ENCODE peak calls at places on chromosome 18, in ten cellular contexts. J is HepG2, Z is neural progenitor cell, P is cardiac muscle cell, C is thoracic aorta, V is mammary epithelial cell, O is neuronal stem cell, M is GM23248, I is transverse colon, Q is PC-9. G is an unnamed sample. For H3K9me3, the result is how much of the 10 kb centered on the place peaks cover.

GRCh38 chr18:28725876-28726275 is 548.9 kb upstream of the CDH2 start:
- DNase-seq in J (no peak), Z (no peak), P (no peak), C (no peak), V (peak), O (no peak), M (peak), I (no peak), Q (no peak), G (no peak)

GRCh38 chr18:23871410-23871809 is 143.1 kb upstream of the TTC39C start:
- DNase-seq in J (no peak), Z (peak), P (peak), C (no peak), V (peak), O (no peak), M (no peak), I (peak), Q (no peak), G (no peak)

GRCh38 chr18:24138281-24138883 is 480 bp upstream of the CABYR start:
- DNase-seq in J (no peak), Z (no peak), P (no peak), C (no peak), V (no peak), O (no peak), M (no peak), I (no peak), Q (no peak), G (no peak)

GRCh38 chr18:53677480-53677879 is 547.0 kb downstream of the MBD2 start:
- DNase-seq in J (no peak), Z (no peak), P (no peak), C (no peak), V (no peak), O (no peak), M (no peak), I (no peak), Q (no peak), G (no peak)

GRCh38 chr18:23588836-23589560 is 2.7 kb upstream of the NPC1 start:
- DNase-seq in J (peak), Z (peak), P (no peak), C (no peak), V (peak), O (no peak), M (no peak), I (no peak), Q (peak), G (no peak)

GRCh38 chr18:35935805-35936204 is 36.7 kb upstream of the RMP24 start:
- DNase-seq in J (no peak), Z (no peak), P (no peak), C (no peak), V (no peak), O (no peak), M (no peak), I (no peak), Q (no peak), G (no peak)

GRCh38 chr18:21509062-21509461 is 91.4 kb downstream of the ESCO1 start:
- DNase-seq in J (no peak), Z (no peak), P (no peak), C (no peak), V (no peak), O (no peak), M (no peak), I (no peak), Q (no peak), G (no peak)

GRCh38 chr18:44464401-44465185 is 216.1 kb upstream of the SETBP1 start:
- DNase-seq in J (no peak), Z (no peak), P (no peak), C (no peak), V (peak), O (peak), M (peak), I (no peak), Q (peak), G (no peak)

GRCh38 chr18:63787673-63788072 is 12.5 kb downstream of the SERPINB7 start:
- DNase-seq in J (no peak), Z (no peak), P (no peak), C (no peak), V (no peak), O (no peak), M (no peak), I (no peak), Q (no peak), G (no peak)

GRCh38 chr18:41126541-41127235 is 828.3 kb upstream of the PIK3C3 start:
- DNase-seq in J (no peak), Z (no peak), P (no peak), C (no peak), V (peak), O (no peak), M (peak), I (no peak), Q (no peak), G (no peak)

GRCh38 chr18:60671022-60671421 is 298.4 kb upstream of the MC4R start:
- DNase-seq in J (no peak), Z (no peak), P (no peak), C (no peak), V (no peak), O (no peak), M (no peak), I (no peak), Q (no peak), G (no peak)

GRCh38 chr18:27599202-27599829 is 414.2 kb upstream of the CHST9 start:
- DNase-seq in J (peak), Z (peak), P (peak), C (no peak), V (peak), O (peak), M (peak), I (peak), Q (no peak), G (no peak)

GRCh38 chr18:75141734-75142133 is 67.2 kb downstream of the PTGR3 start:
- DNase-seq in J (no peak), Z (no peak), P (no peak), C (no peak), V (no peak), O (no peak), M (no peak), I (no peak), Q (no peak), G (no peak)

GRCh38 chr18:64017870-64018269 is 48.0 kb downstream of the SERPINB8 start:
- DNase-seq in J (peak), Z (peak), P (peak), C (no peak), V (peak), O (peak), M (peak), I (no peak), Q (no peak), G (no peak)

GRCh38 chr18:30086351-30086750 is 956.2 kb downstream of the DSC3 start:
- DNase-seq in J (no peak), Z (no peak), P (no peak), C (no peak), V (no peak), O (no peak), M (no peak), I (no peak), Q (no peak), G (no peak)

GRCh38 chr18:59268722-59269562 is 4.3 kb downstream of the RAX start:
- DNase-seq in J (peak), Z (peak), P (peak), C (no peak), V (no peak), O (no peak), M (peak), I (no peak), Q (no peak), G (peak)

GRCh38 chr18:26574958-26575864 is 26.9 kb upstream of the KCTD1 start:
- DNase-seq in J (peak), Z (peak), P (peak), C (no peak), V (peak), O (peak), M (peak), I (peak), Q (peak), G (peak)

GRCh38 chr18:54090856-54091255 is 133.6 kb downstream of the MBD2 start:
- DNase-seq in J (no peak), Z (no peak), P (no peak), C (no peak), V (peak), O (no peak), M (peak), I (no peak), Q (no peak), G (no peak)

GRCh38 chr18:23733895-23734294 is 44.6 kb downstream of the LAMA3 start:
- DNase-seq in J (no peak), Z (no peak), P (no peak), C (no peak), V (no peak), O (no peak), M (no peak), I (no peak), Q (no peak), G (no peak)

GRCh38 chr18:73908323-73908722 is 239.3 kb downstream of the FBXO15 start:
- DNase-seq in J (no peak), Z (peak), P (peak), C (no peak), V (peak), O (peak), M (peak), I (no peak), Q (no peak), G (no peak)

GRCh38 chr18:36440614-36441013 is 143.1 kb downstream of the FHOD3 start:
- DNase-seq in J (no peak), Z (no peak), P (no peak), C (no peak), V (no peak), O (no peak), M (peak), I (no peak), Q (peak), G (no peak)

GRCh38 chr18:8548186-8548585 is 61.1 kb upstream of the RAB12 start:
- DNase-seq in J (no peak), Z (no peak), P (no peak), C (no peak), V (peak), O (no peak), M (peak), I (no peak), Q (no peak), G (no peak)

GRCh38 chr18:35289293-35290069 is 548 bp downstream of the ZSCAN30 start:
- DNase-seq in J (peak), Z (peak), P (peak), C (no peak), V (peak), O (no peak), M (peak), I (peak), Q (no peak), G (peak)

GRCh38 chr18:78878335-78878734 is 101.3 kb upstream of the SALL3 start:
- DNase-seq in J (no peak), Z (no peak), P (no peak), C (no peak), V (no peak), O (no peak), M (no peak), I (no peak), Q (no peak), G (no peak)

GRCh38 chr18:54148678-54149077 is 75.8 kb downstream of the MBD2 start:
- DNase-seq in J (no peak), Z (no peak), P (no peak), C (no peak), V (no peak), O (no peak), M (no peak), I (no peak), Q (no peak), G (no peak)

GRCh38 chr18:62778976-62779869 is 63.9 kb downstream of the PHLPP1 start:
- DNase-seq in J (no peak), Z (peak), P (peak), C (no peak), V (no peak), O (no peak), M (no peak), I (no peak), Q (no peak), G (no peak)

GRCh38 chr18:73848656-73849055 is 299.0 kb downstream of the FBXO15 start:
- DNase-seq in J (no peak), Z (no peak), P (no peak), C (no peak), V (peak), O (no peak), M (peak), I (no peak), Q (peak), G (no peak)

GRCh38 chr18:47689386-47689785 is 241.1 kb downstream of the SMAD2 start:
- DNase-seq in J (no peak), Z (peak), P (no peak), C (no peak), V (no peak), O (no peak), M (no peak), I (no peak), Q (no peak), G (no peak)

GRCh38 chr18:50117876-50118275 is 77.1 kb downstream of the MYO5B start:
- DNase-seq in J (no peak), Z (no peak), P (no peak), C (no peak), V (peak), O (no peak), M (no peak), I (no peak), Q (peak), G (no peak)

GRCh38 chr18:76977108-76977621 is 154.8 kb downstream of the ZNF236 start:
- DNase-seq in J (no peak), Z (no peak), P (no peak), C (no peak), V (no peak), O (no peak), M (no peak), I (peak), Q (no peak), G (no peak)

GRCh38 chr18:58991127-58991798 is 126.6 kb downstream of the ZNF532 start:
- DNase-seq in J (no peak), Z (no peak), P (no peak), C (no peak), V (peak), O (no peak), M (no peak), I (no peak), Q (no peak), G (no peak)

GRCh38 chr18:7870855-7871254 is 303.7 kb downstream of the PTPRM start:
- DNase-seq in J (no peak), Z (no peak), P (no peak), C (no peak), V (peak), O (no peak), M (peak), I (no peak), Q (no peak), G (no peak)

GRCh38 chr18:79546781-79547272 is 132.8 kb upstream of the CTDP1 start:
- DNase-seq in J (no peak), Z (peak), P (no peak), C (no peak), V (no peak), O (no peak), M (no peak), I (no peak), Q (no peak), G (peak)

DNA sequence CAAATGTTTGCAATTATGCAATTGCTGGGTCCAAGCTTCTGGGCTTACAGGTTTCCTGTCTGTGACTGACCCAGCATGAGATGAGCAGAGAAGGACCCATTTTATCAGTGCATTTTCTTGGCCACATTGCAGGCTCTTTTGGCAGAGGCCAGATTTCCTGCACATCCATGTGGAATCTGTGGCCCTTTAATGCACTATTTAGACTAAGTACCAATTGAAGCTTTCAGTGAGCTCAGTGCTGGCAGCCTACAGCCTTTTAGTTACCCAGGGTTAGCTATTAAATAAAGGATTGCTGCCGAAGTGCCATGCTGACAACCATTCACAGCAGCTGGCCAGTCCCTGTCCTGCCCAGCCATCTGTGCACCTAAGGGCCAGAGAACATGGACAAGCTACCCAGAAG is 165.0 kb downstream of the ANKRD30B start:
- DNase-seq in J (no peak), Z (no peak), P (no peak), C (no peak), V (no peak), O (no peak), M (no peak), I (no peak), Q (no peak), G (no peak)
- H3K9me3 ChIP-seq in J (under half), Z (under half), P (under half), C (under half), V (under half), O (under half), M (under half), I (under half), Q (under half), G (under half)

DNA sequence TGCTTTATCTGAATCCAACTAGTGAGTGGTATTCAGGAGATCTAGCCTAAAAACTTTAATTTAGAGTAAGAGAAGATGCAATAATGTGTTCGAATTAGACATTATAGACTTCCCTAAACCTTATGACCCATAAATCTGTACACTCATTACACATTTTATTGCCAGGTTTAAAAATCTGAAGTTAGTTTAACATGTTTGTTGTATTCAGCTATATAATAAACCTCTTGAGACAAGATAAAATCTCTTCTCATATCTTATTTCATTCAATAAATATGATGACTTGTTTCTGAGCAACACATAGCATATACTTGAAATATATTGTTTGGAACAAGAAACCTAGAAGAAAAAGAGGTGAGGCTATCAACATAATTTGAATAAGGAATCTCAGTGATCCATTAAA is 150.7 kb downstream of the CDH7 start:
- DNase-seq in J (no peak), Z (no peak), P (no peak), C (no peak), V (no peak), O (no peak), M (no peak), I (no peak), Q (no peak), G (no peak)
- H3K9me3 ChIP-seq in J (under half), Z (under half), P (under half), C (under half), V (under half), O (under half), M (under half), I (under half), Q (under half), G (under half)

GRCh38 chr18:14924226-14924625 is 176.3 kb downstream of the ANKRD30B start:
- DNase-seq in J (no peak), Z (no peak), P (no peak), C (no peak), V (peak), O (no peak), M (no peak), I (no peak), Q (no peak), G (no peak)
- H3K9me3 ChIP-seq in J (under half), Z (under half), P (under half), C (under half), V (under half), O (under half), M (under half), I (under half), Q (under half), G (under half)

DNA sequence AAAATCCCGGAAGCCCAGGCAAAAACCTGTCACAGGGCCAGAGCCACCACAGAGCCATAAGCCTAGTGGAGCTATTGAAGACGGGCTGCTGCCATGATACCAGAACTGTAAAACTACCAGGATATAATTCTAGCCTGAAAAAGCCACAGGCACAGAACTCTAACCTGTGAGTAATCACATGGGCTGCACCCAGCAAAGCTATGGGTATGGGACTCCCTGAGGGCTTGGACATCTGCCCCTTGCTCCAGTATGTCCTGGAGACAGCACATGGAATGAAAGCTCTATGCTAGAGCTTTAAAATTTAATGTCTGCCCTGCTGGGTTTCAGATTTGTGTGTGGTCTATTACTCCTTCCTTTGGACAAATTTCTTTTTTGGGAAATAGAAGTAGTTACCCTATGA is 2183.6 kb upstream of the CELF4 start:
- DNase-seq in J (no peak), Z (no peak), P (no peak), C (no peak), V (no peak), O (no peak), M (no peak), I (no peak), Q (no peak), G (no peak)
- H3K9me3 ChIP-seq in J (under half), Z (under half), P (under half), C (under half), V (under half), O (under half), M (under half), I (under half), Q (under half), G (under half)

DNA sequence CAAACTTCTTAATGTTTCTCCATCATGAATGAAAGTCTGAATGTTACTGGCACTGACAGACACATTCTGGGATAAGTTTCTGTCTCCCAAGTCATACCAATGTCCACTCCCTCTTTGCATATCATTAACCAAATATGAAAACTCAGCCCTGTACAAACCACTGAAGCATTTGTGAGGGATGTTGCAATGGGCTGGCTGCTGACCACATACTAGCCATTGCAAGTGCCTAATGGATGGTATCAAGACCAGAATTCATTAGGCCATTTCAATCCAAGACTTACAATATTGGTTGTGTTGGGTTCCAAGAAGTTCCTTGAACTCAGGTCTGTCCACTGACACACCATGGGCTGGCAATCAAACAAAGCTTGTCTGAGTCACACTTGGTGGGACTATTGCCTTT is 73.8 kb downstream of the CBLN2 start:
- DNase-seq in J (no peak), Z (no peak), P (no peak), C (no peak), V (no peak), O (no peak), M (no peak), I (no peak), Q (no peak), G (no peak)
- H3K9me3 ChIP-seq in J (under half), Z (under half), P (under half), C (under half), V (under half), O (under half), M (under half), I (under half), Q (under half), G (under half)

DNA sequence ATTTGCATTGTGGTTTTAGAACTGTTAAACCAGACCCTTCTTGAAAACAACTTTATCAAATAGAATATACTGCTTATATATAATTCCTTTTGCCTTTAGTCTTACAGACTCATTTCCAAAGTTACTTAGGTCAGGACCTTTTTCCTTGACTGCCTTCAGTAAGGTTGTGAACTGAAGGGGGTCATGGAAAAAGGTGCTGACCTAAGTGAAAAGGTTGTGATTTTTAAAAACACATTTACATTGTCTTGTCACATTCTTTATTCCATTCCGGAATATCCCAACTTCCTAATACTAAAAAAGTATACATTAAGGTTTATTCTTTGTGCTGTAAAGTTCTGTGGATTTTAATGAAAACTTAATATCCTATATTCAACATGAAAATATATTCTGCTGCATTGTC is 581.4 kb downstream of the SOCS6 start:
- DNase-seq in J (no peak), Z (no peak), P (no peak), C (no peak), V (no peak), O (no peak), M (no peak), I (no peak), Q (no peak), G (no peak)
- H3K9me3 ChIP-seq in J (under half), Z (under half), P (under half), C (under half), V (under half), O (under half), M (under half), I (under half), Q (under half), G (under half)

GRCh38 chr18:71038196-71038595 is 749.4 kb downstream of the SOCS6 start:
- DNase-seq in J (no peak), Z (no peak), P (no peak), C (no peak), V (no peak), O (no peak), M (no peak), I (no peak), Q (no peak), G (no peak)

GRCh38 chr18:71040161-71040560 is 751.3 kb downstream of the SOCS6 start:
- DNase-seq in J (no peak), Z (no peak), P (no peak), C (no peak), V (no peak), O (no peak), M (peak), I (no peak), Q (no peak), G (no peak)

GRCh38 chr18:71036783-71037182 is 747.9 kb downstream of the SOCS6 start:
- DNase-seq in J (peak), Z (no peak), P (no peak), C (no peak), V (peak), O (no peak), M (peak), I (no peak), Q (peak), G (no peak)
- H3K9me3 ChIP-seq in J (under half), Z (under half), P (under half), C (under half), V (under half), O (under half), M (under half), I (under half), Q (under half), G (under half)